ENCODE peak calls at places on chromosome 17, in five cellular contexts. T, A, W, P and I are unnamed samples. For H3K4me1, the result is how much of the 10 kb centered on the place peaks cover.

GRCh38 chr17:18004345-18004744 is 31.7 kb downstream of the DRC3 start:
- DNase-seq in T (no peak), A (no peak), W (no peak), P (no peak), I (no peak)

GRCh38 chr17:1229354-1229890 is 40.8 kb upstream of the BHLHA9 start:
- DNase-seq in T (peak), A (no peak), W (peak), P (no peak), I (no peak)

GRCh38 chr17:4505187-4505586 is 6.5 kb downstream of the SPNS2 start:
- DNase-seq in T (no peak), A (no peak), W (no peak), P (no peak), I (no peak)

GRCh38 chr17:40100419-40100668 is at the start of gene NR1D1:
- DNase-seq in T (no peak), A (no peak), W (no peak), P (no peak), I (no peak)

GRCh38 chr17:954431-955164 is 25.0 kb downstream of the NXN start:
- DNase-seq in T (no peak), A (peak), W (peak), P (no peak), I (no peak)

GRCh38 chr17:2924211-2924610 is 128.0 kb downstream of the RAP1GAP2 start:
- DNase-seq in T (no peak), A (no peak), W (peak), P (no peak), I (peak)

GRCh38 chr17:80021600-80021999 is 14.1 kb downstream of the TBC1D16 start:
- DNase-seq in T (no peak), A (no peak), W (no peak), P (no peak), I (no peak)

GRCh38 chr17:50362661-50363060 is 10.3 kb downstream of the MRPL27 start:
- DNase-seq in T (no peak), A (no peak), W (no peak), P (no peak), I (no peak)

GRCh38 chr17:11996722-11997146 is 541 bp downstream of the ZNF18 start:
- DNase-seq in T (peak), A (peak), W (peak), P (peak), I (peak)

GRCh38 chr17:67276075-67276474 is 31.1 kb upstream of the HELZ start:
- DNase-seq in T (no peak), A (peak), W (peak), P (no peak), I (no peak)

GRCh38 chr17:18108400-18109312 is at the start of gene MYO15A:
- DNase-seq in T (peak), A (no peak), W (no peak), P (no peak), I (no peak)

GRCh38 chr17:560379-560935 is 154.2 kb downstream of the VPS53 start:
- DNase-seq in T (no peak), A (no peak), W (no peak), P (no peak), I (no peak)

GRCh38 chr17:35903451-35903850 is 23.3 kb upstream of the CCL5 start:
- DNase-seq in T (no peak), A (no peak), W (no peak), P (no peak), I (no peak)

GRCh38 chr17:48544356-48545021 is 420 bp downstream of the HOXB2 start:
- DNase-seq in T (peak), A (no peak), W (peak), P (no peak), I (no peak)
- H3K4me1 ChIP-seq in T (under half), A (under half), W (half or more), P (under half), I (under half)

DNA sequence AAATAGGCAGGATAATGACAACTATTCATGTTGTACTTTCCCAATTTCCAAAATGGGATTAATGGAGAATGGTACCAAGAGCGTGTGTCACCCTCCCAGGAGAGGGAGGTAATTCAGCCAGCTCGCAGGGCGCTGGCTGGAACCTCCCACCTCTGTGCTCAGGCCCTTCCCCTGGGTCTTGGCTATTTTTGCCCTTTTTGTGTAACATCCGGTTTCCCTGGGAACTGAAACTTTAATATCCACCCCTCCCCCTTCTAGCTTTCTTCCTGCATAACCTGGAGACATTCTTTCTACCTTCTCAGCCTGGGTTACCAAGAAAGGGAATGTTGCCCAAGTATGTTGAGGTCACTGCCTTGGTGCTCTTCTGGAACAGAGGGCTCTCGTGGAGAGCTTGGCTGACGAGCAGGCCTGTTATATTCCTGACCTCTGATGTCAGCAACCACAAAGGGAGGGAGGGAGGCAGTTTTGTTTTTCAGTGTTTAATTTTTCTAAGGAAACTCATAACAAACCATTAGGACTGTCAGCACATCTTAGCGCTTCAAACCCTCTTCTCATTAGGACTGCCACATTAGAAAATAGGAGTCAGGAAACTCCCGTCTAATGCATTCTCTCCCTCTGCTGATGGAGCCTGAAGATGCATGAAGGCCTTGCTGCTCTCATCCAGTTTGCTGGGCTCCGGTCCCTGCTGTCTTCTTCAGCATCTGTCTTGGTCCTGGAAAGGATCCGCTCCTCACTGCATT is 25.6 kb downstream of the ITGB3 start:
- DNase-seq in T (no peak), A (peak), W (peak), P (no peak), I (peak)
- TF ChIP-seq CTCF in T (no peak), A (no peak), W (no peak), P (no peak), I (no peak)

GRCh38 chr17:61806081-61806828 is 57.1 kb downstream of the BRIP1 start:
- DNase-seq in T (no peak), A (no peak), W (peak), P (no peak), I (no peak)
- H3K27ac ChIP-seq in T (no peak), A (no peak), W (no peak), P (no peak), I (no peak)

DNA sequence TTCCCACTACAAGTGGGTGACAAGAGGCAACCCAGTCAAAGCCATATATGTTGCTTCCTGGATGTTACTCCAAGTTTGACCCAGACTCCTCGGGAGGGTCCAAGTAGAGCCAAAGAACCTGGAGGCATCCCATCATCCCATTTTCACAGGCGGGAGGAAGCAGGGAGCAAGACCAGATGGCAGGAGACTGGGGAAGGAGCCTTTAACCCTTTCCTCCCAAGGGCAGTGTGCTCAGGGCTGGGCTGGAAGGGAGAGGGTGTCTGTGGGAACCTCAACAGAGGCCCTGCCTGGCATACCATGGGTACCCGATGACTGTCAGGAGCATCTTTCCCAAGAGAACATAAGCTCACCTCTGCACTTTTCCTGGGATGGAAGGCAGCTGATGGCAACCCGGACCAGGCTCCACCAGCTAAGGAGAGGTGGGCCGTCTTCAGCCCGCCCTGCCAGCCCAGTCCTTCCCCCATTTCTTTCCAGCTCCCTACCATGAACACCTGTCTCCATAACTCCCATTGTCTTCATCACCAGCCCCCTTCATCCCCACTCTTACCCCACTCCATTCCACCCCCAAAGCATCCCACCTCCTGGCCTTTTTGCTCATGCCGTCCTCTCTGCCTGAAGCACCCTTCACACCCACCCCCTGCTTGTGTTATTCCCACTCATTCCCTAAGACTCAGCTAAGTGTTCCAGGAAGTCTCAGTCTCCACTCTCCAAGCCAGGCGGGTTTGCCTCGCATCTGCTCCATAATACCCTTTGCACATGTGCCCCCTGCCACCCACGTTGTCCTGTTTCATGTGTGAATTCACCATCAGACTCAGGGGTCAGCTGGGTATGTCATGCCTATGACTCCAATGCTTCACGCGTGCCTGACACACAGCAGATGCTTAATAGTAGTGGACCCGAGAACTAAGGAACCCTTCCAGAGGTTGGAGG is 5.9 kb upstream of the SLC16A5 start:
- DNase-seq in T (no peak), A (no peak), W (no peak), P (no peak), I (no peak)
- H3K4me1 ChIP-seq in T (under half), A (half or more), W (under half), P (under half), I (under half)

DNA sequence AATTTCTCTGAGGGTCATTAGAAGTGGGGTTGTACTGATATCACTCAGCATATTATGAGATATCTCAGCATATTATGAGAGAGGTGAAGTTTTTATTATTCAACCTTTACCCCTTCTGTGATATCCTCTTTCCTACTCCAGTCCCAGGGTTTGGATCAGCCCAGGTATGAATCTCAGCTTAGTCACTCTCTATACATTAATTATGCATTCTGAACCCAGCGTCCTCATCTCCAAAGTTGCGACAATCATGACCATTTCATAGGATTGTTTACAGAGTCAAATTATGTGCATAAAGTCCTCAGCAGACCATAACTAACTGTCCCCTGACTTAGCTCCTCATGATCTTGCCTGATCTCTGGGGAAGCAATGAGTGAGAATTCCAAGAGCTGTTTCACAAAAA is 20.5 kb upstream of the BLMH start:
- DNase-seq in T (no peak), A (no peak), W (no peak), P (no peak), I (no peak)
- TF ChIP-seq CTCF in T (no peak), A (no peak), W (no peak), P (no peak), I (no peak)

DNA sequence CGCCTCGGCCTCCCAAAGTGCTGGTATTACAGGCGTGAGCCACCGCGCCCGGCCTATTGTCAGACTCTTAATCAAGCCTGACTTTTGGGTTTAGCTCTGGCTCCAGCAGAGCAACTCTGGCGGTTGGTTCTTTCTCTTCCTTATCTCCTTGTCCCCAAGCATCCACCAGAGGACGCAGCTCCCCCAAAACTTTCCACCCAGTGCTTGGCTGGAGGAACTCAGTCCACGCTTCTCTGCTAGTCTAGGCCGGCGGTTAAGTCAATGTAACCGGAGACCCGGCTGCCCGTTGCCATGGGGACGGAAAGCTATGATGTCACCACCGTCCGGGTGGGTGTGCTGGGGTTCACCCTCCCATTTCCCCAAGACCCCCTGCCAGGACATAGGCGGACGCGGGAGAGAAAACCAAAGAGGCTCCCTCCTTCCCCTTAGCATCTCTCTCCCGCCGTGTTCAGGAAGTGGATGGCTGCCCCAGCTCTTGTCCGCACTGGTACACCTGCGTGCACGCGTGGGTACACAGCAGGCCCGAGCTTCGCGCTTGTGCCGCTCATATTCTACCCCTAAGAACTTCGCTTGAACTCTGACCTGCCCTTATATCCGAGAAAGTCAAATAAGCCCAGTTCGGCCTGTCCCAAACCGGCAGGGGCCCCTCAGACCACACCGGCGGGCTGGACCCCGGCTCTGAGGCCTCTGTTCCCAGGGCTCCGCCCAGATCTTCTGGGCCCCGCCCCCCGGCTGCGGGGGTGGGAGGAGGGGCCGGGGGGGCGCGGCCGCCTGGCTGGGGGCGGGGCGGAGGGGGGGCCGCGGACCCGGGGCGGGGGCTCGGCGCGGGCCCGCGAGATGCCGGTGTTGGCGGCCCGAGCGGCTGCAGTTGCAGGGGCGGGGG is at the start of gene RND2:
- DNase-seq in T (peak), A (peak), W (peak), P (peak), I (peak)
- H3K27ac ChIP-seq in T (peak), A (peak), W (peak), P (peak), I (no peak)

GRCh38 chr17:21027031-21027430 is 15.8 kb downstream of the USP22 start:
- DNase-seq in T (no peak), A (no peak), W (no peak), P (no peak), I (no peak)
- H3K4me1 ChIP-seq in T (under half), A (under half), W (under half), P (under half), I (under half)

GRCh38 chr17:7346761-7347614 is 5.0 kb upstream of the KCTD11 start:
- DNase-seq in T (no peak), A (no peak), W (no peak), P (no peak), I (no peak)
- TF ChIP-seq CTCF in T (no peak), A (no peak), W (no peak), P (no peak), I (no peak)